ENCODE peak calls at places on chromosome 4, in four cellular contexts. Z is BE2C; D is fibroblast of the conjunctiva; C is stimulated activated CD8-positive, alpha-beta memory T cell treated with anti-CD3 and anti-CD28 coated beads, Interleukin-7, amount 100 ng/mL, for 24 hours. P is an unnamed sample.
A peak's percentile ranks its signal among the peaks of the same experiment; 100 is the strongest.

GRCh38 chr4:67393699-67394281 is 151.5 kb downstream of the CENPC start:
- DNase-seq in D (peak; percentile 17), C (no peak), Z (peak; percentile 28), P (peak; percentile 9)

GRCh38 chr4:54332577-54332976 is 103.5 kb downstream of the PDGFRA start:
- DNase-seq in C (no peak), D (no peak), Z (no peak), P (no peak)

GRCh38 chr4:7806080-7806630 is 133.5 kb downstream of the AFAP1 start:
- DNase-seq in D (no peak), Z (no peak), C (no peak), P (no peak)

GRCh38 chr4:42306221-42307109 is 90.8 kb upstream of the SHISA3 start:
- DNase-seq in Z (peak; percentile 92), C (no peak), D (no peak), P (no peak)

GRCh38 chr4:166153539-166153938 is 280.5 kb downstream of the TLL1 start:
- DNase-seq in C (no peak), D (peak; percentile 42), Z (no peak), P (no peak)

GRCh38 chr4:67933038-67933437 is 30.3 kb downstream of the TMPRSS11A start:
- DNase-seq in C (no peak), Z (no peak), D (no peak), P (no peak)

GRCh38 chr4:140057693-140058092 is 96.3 kb downstream of the MAML3 start:
- DNase-seq in C (no peak), D (no peak), Z (no peak), P (no peak)

GRCh38 chr4:112085156-112086035 is 59.9 kb upstream of the FAM241A start:
- DNase-seq in D (no peak), C (no peak), Z (no peak), P (no peak)

GRCh38 chr4:57504139-57504538 is 394.0 kb upstream of the IGFBP7 start:
- DNase-seq in D (no peak), C (no peak), Z (no peak), P (no peak)

GRCh38 chr4:43351970-43352806 is 459.7 kb downstream of the GRXCR1 start:
- DNase-seq in Z (no peak), C (no peak), D (no peak), P (no peak)

GRCh38 chr4:30821891-30822612 is 101.9 kb downstream of the PCDH7 start:
- DNase-seq in C (no peak), D (no peak), Z (peak; percentile 48), P (no peak)

P was measured in GM06990.